ENCODE peak calls at places on chromosomes 3 and 15, in ten cellular contexts. P is AG08396; M is cardiac fibroblast; F is choroid plexus epithelial cell; D is posterior cingulate gyrus; V is psoas muscle; R is dorsolateral prefrontal cortex; I is activated naive CD4-positive, alpha-beta T cell treated with anti-CD3 and anti-CD28 coated beads, Interleukin-2, amount 10 ng/mL, durations not matched to agents 7 days and 5 days; J is stimulated activated naive B cell treated with anti-CD40 and anti-IgM and Interleukin-4, amounts not matched to agents 10 μg/mL and 1 μg/mL and 100 μg/mL, for 72 hours; B is left cardiac atrium. W is an unnamed sample.

GRCh38 chr3:79872483-79872882 is 104.7 kb upstream of the ROBO1 start:
- DNase-seq in P (no peak), M (peak; percentile 85), F (peak; percentile 98), D (no peak), V (no peak), R (no peak), I (no peak), J (no peak), B (no peak), W (peak; percentile 6)

GRCh38 chr3:115655761-115656282 is 32.5 kb downstream of the GAP43 start:
- DNase-seq in P (no peak), M (no peak), F (no peak), D (no peak), V (no peak), R (no peak), I (no peak), J (no peak), B (no peak), W (no peak)

GRCh38 chr15:49473031-49473430 is 50.0 kb downstream of the FGF7 start:
- DNase-seq in P (no peak), M (peak; percentile 55), F (no peak), D (no peak), V (no peak), R (no peak), I (no peak), J (no peak), B (no peak), W (no peak)

GRCh38 chr15:92840149-92840548 is 60.0 kb upstream of the CHD2 start:
- DNase-seq in P (no peak), M (no peak), F (no peak), D (no peak), V (no peak), R (no peak), I (no peak), J (no peak), B (no peak), W (no peak)

GRCh38 chr3:35648347-35648746 is 9.0 kb downstream of the ARPP21 start:
- DNase-seq in P (no peak), M (peak; percentile 43), F (peak; percentile 59), D (no peak), V (peak; percentile 12), R (no peak), I (no peak), J (no peak), B (no peak), W (no peak)

GRCh38 chr3:126753191-126754160 is 49.4 kb downstream of the CHCHD6 start:
- DNase-seq in P (peak; percentile 46), M (no peak), F (no peak), D (no peak), V (no peak), R (no peak), I (no peak), J (no peak), B (no peak), W (peak; percentile 82)

GRCh38 chr3:43105224-43105596 is 669 bp downstream of the POMGNT2 start:
- DNase-seq in P (no peak), M (no peak), F (no peak), D (no peak), V (no peak), R (peak; percentile 45), I (no peak), J (no peak), B (no peak), W (no peak)

GRCh38 chr3:52494446-52494845 is 692 bp upstream of the STAB1 start:
- DNase-seq in P (no peak), M (no peak), F (no peak), D (no peak), V (no peak), R (no peak), I (no peak), J (no peak), B (no peak), W (no peak)

GRCh38 chr3:116417151-116417550 is 28.1 kb downstream of the LSAMP start:
- DNase-seq in P (no peak), M (no peak), F (no peak), D (peak; percentile 32), V (no peak), R (no peak), I (no peak), J (no peak), B (no peak), W (no peak)

GRCh38 chr15:44541282-44541958 is 4.5 kb downstream of the EIF3J start:
- DNase-seq in P (peak; percentile 57), M (peak; percentile 91), F (peak; percentile 94), D (no peak), V (no peak), R (no peak), I (no peak), J (no peak), B (no peak), W (no peak)

W was measured in H4.